ENCODE peak calls at places on chromosomes 5 and 9, in seven cellular contexts. One of them, this sample, is unnamed.

GRCh38 chr5:68057186-68057585 is 158.4 kb upstream of the PIK3R1 start:
- DNase-seq in cardiac fibroblast: no peak
- DNase-seq in smooth muscle cell of the brain vasculature: no peak
- DNase-seq in hepatocyte: no peak
- DNase-seq in stimulated activated CD4-positive, alpha-beta T cell treated with anti-CD3 and anti-CD28 coated beads, Interleukin-2, amount 100 ng/mL, for 48 hours: no peak
- DNase-seq in fibroblast of villous mesenchyme: no peak
- DNase-seq in GM10248: no peak
- DNase-seq in this sample: no peak

GRCh38 chr9:15622596-15622995 is 69.8 kb downstream of the CCDC171 start:
- DNase-seq in cardiac fibroblast: peak; percentile 38
- DNase-seq in smooth muscle cell of the brain vasculature: no peak
- DNase-seq in hepatocyte: no peak
- DNase-seq in stimulated activated CD4-positive, alpha-beta T cell treated with anti-CD3 and anti-CD28 coated beads, Interleukin-2, amount 100 ng/mL, for 48 hours: no peak
- DNase-seq in fibroblast of villous mesenchyme: peak; percentile 20
- DNase-seq in GM10248: no peak
- DNase-seq in this sample: no peak

GRCh38 chr9:134346151-134346550 is 19.9 kb downstream of the RXRA start:
- DNase-seq in cardiac fibroblast: no peak
- DNase-seq in smooth muscle cell of the brain vasculature: no peak
- DNase-seq in hepatocyte: no peak
- DNase-seq in stimulated activated CD4-positive, alpha-beta T cell treated with anti-CD3 and anti-CD28 coated beads, Interleukin-2, amount 100 ng/mL, for 48 hours: no peak
- DNase-seq in fibroblast of villous mesenchyme: no peak
- DNase-seq in GM10248: no peak
- DNase-seq in this sample: no peak

GRCh38 chr5:16568875-16569580 is 47.8 kb downstream of the RETREG1 start:
- DNase-seq in cardiac fibroblast: peak; percentile 46
- DNase-seq in smooth muscle cell of the brain vasculature: no peak
- DNase-seq in hepatocyte: no peak
- DNase-seq in stimulated activated CD4-positive, alpha-beta T cell treated with anti-CD3 and anti-CD28 coated beads, Interleukin-2, amount 100 ng/mL, for 48 hours: no peak
- DNase-seq in fibroblast of villous mesenchyme: no peak
- DNase-seq in GM10248: no peak
- DNase-seq in this sample: no peak

GRCh38 chr5:98906756-98907355 is 22.0 kb downstream of the CHD1 start:
- DNase-seq in cardiac fibroblast: no peak
- DNase-seq in smooth muscle cell of the brain vasculature: no peak
- DNase-seq in hepatocyte: no peak
- DNase-seq in stimulated activated CD4-positive, alpha-beta T cell treated with anti-CD3 and anti-CD28 coated beads, Interleukin-2, amount 100 ng/mL, for 48 hours: no peak
- DNase-seq in fibroblast of villous mesenchyme: no peak
- DNase-seq in GM10248: no peak
- DNase-seq in this sample: no peak

GRCh38 chr5:131109540-131110255 is 55.4 kb downstream of the HINT1 start:
- DNase-seq in cardiac fibroblast: peak; percentile 62
- DNase-seq in smooth muscle cell of the brain vasculature: peak; percentile 15
- DNase-seq in hepatocyte: peak; percentile 60
- DNase-seq in stimulated activated CD4-positive, alpha-beta T cell treated with anti-CD3 and anti-CD28 coated beads, Interleukin-2, amount 100 ng/mL, for 48 hours: peak; percentile 10
- DNase-seq in fibroblast of villous mesenchyme: peak; percentile 53
- DNase-seq in GM10248: peak; percentile 53
- DNase-seq in this sample: peak; percentile 17

GRCh38 chr5:76641514-76642120 is 18.4 kb upstream of the F2RL2 start:
- DNase-seq in cardiac fibroblast: peak; percentile 89
- DNase-seq in smooth muscle cell of the brain vasculature: peak; percentile 62
- DNase-seq in hepatocyte: peak; percentile 77
- DNase-seq in stimulated activated CD4-positive, alpha-beta T cell treated with anti-CD3 and anti-CD28 coated beads, Interleukin-2, amount 100 ng/mL, for 48 hours: peak; percentile 68
- DNase-seq in fibroblast of villous mesenchyme: peak; percentile 80
- DNase-seq in GM10248: peak; percentile 53
- DNase-seq in this sample: peak; percentile 33

GRCh38 chr5:18102733-18103132 is 468.5 kb downstream of the TAF11L14 start:
- DNase-seq in cardiac fibroblast: no peak
- DNase-seq in smooth muscle cell of the brain vasculature: no peak
- DNase-seq in hepatocyte: no peak
- DNase-seq in stimulated activated CD4-positive, alpha-beta T cell treated with anti-CD3 and anti-CD28 coated beads, Interleukin-2, amount 100 ng/mL, for 48 hours: no peak
- DNase-seq in fibroblast of villous mesenchyme: no peak
- DNase-seq in GM10248: no peak
- DNase-seq in this sample: no peak

GRCh38 chr5:172450861-172451695 is 3.2 kb downstream of the SH3PXD2B start:
- DNase-seq in cardiac fibroblast: peak; percentile 59
- DNase-seq in smooth muscle cell of the brain vasculature: no peak
- DNase-seq in hepatocyte: peak; percentile 45
- DNase-seq in stimulated activated CD4-positive, alpha-beta T cell treated with anti-CD3 and anti-CD28 coated beads, Interleukin-2, amount 100 ng/mL, for 48 hours: peak; percentile 50
- DNase-seq in fibroblast of villous mesenchyme: peak; percentile 69
- DNase-seq in GM10248: peak; percentile 46
- DNase-seq in this sample: no peak

GRCh38 chr9:89617978-89618377 is 13.2 kb downstream of the GADD45G start:
- DNase-seq in cardiac fibroblast: no peak
- DNase-seq in smooth muscle cell of the brain vasculature: no peak
- DNase-seq in hepatocyte: no peak
- DNase-seq in stimulated activated CD4-positive, alpha-beta T cell treated with anti-CD3 and anti-CD28 coated beads, Interleukin-2, amount 100 ng/mL, for 48 hours: no peak
- DNase-seq in fibroblast of villous mesenchyme: no peak
- DNase-seq in GM10248: no peak
- DNase-seq in this sample: no peak

GRCh38 chr9:99030082-99030481 is 74.8 kb upstream of the TGFBR1 start:
- DNase-seq in cardiac fibroblast: peak; percentile 94
- DNase-seq in smooth muscle cell of the brain vasculature: no peak
- DNase-seq in hepatocyte: peak; percentile 30
- DNase-seq in stimulated activated CD4-positive, alpha-beta T cell treated with anti-CD3 and anti-CD28 coated beads, Interleukin-2, amount 100 ng/mL, for 48 hours: no peak
- DNase-seq in fibroblast of villous mesenchyme: peak; percentile 97
- DNase-seq in GM10248: no peak
- DNase-seq in this sample: no peak

GRCh38 chr9:69086769-69087168 is 51.2 kb downstream of the FXN start:
- DNase-seq in cardiac fibroblast: no peak
- DNase-seq in smooth muscle cell of the brain vasculature: no peak
- DNase-seq in hepatocyte: no peak
- DNase-seq in stimulated activated CD4-positive, alpha-beta T cell treated with anti-CD3 and anti-CD28 coated beads, Interleukin-2, amount 100 ng/mL, for 48 hours: no peak
- DNase-seq in fibroblast of villous mesenchyme: peak; percentile 48
- DNase-seq in GM10248: no peak
- DNase-seq in this sample: no peak

GRCh38 chr5:173923236-173924104 is 35.3 kb downstream of the CPEB4 start:
- DNase-seq in cardiac fibroblast: peak; percentile 34
- DNase-seq in smooth muscle cell of the brain vasculature: no peak
- DNase-seq in hepatocyte: no peak
- DNase-seq in stimulated activated CD4-positive, alpha-beta T cell treated with anti-CD3 and anti-CD28 coated beads, Interleukin-2, amount 100 ng/mL, for 48 hours: no peak
- DNase-seq in fibroblast of villous mesenchyme: peak; percentile 60
- DNase-seq in GM10248: no peak
- DNase-seq in this sample: no peak

GRCh38 chr5:169874626-169875025 is 105.7 kb downstream of the INSYN2B start:
- DNase-seq in cardiac fibroblast: no peak
- DNase-seq in smooth muscle cell of the brain vasculature: no peak
- DNase-seq in hepatocyte: peak; percentile 8
- DNase-seq in stimulated activated CD4-positive, alpha-beta T cell treated with anti-CD3 and anti-CD28 coated beads, Interleukin-2, amount 100 ng/mL, for 48 hours: no peak
- DNase-seq in fibroblast of villous mesenchyme: peak; percentile 41
- DNase-seq in GM10248: no peak
- DNase-seq in this sample: no peak

GRCh38 chr5:80825780-80826460 is 134.2 kb upstream of the RASGRF2 start:
- DNase-seq in cardiac fibroblast: no peak
- DNase-seq in smooth muscle cell of the brain vasculature: no peak
- DNase-seq in hepatocyte: no peak
- DNase-seq in stimulated activated CD4-positive, alpha-beta T cell treated with anti-CD3 and anti-CD28 coated beads, Interleukin-2, amount 100 ng/mL, for 48 hours: no peak
- DNase-seq in fibroblast of villous mesenchyme: peak; percentile 36
- DNase-seq in GM10248: no peak
- DNase-seq in this sample: no peak

GRCh38 chr9:19424176-19424779 is 15.5 kb downstream of the ACER2 start:
- DNase-seq in cardiac fibroblast: peak; percentile 30
- DNase-seq in smooth muscle cell of the brain vasculature: no peak
- DNase-seq in hepatocyte: no peak
- DNase-seq in stimulated activated CD4-positive, alpha-beta T cell treated with anti-CD3 and anti-CD28 coated beads, Interleukin-2, amount 100 ng/mL, for 48 hours: no peak
- DNase-seq in fibroblast of villous mesenchyme: peak; percentile 51
- DNase-seq in GM10248: no peak
- DNase-seq in this sample: no peak